ENCODE peak calls at places on chromosomes 2 and 18, in six cellular contexts. One of them, this sample, is unnamed.

GRCh38 chr2:45616663-45617411 is 5.8 kb upstream of the SRBD1 start:
- DNase-seq in GM12878: no peak
- DNase-seq in GM23338: no peak
- DNase-seq in K562: no peak
- DNase-seq in H1: no peak
- DNase-seq in HepG2: no peak
- DNase-seq in this sample: no peak

GRCh38 chr2:232526296-232527055 is 516 bp downstream of the CHRND start:
- DNase-seq in GM12878: no peak
- DNase-seq in GM23338: no peak
- DNase-seq in H1: no peak
- DNase-seq in HepG2: no peak
- DNase-seq in K562: no peak
- DNase-seq in this sample: no peak

GRCh38 chr2:237980087-237980486 is 13.3 kb downstream of the UBE2F start:
- DNase-seq in K562: no peak
- DNase-seq in H1: no peak
- DNase-seq in GM23338: no peak
- DNase-seq in GM12878: no peak
- DNase-seq in HepG2: no peak
- DNase-seq in this sample: no peak

GRCh38 chr2:200005675-200006074 is 50.3 kb downstream of the MAIP1 start:
- DNase-seq in H1: no peak
- DNase-seq in GM12878: no peak
- DNase-seq in GM23338: no peak
- DNase-seq in HepG2: no peak
- DNase-seq in K562: no peak
- DNase-seq in this sample: no peak

GRCh38 chr2:84486436-84487115 is 27.5 kb upstream of the SUCLG1 start:
- DNase-seq in HepG2: peak; percentile 81
- DNase-seq in GM23338: no peak
- DNase-seq in K562: no peak
- DNase-seq in H1: no peak
- DNase-seq in GM12878: no peak
- DNase-seq in this sample: no peak

GRCh38 chr2:235378261-235378660 is 115.6 kb upstream of the AGAP1 start:
- DNase-seq in H1: no peak
- DNase-seq in GM12878: no peak
- DNase-seq in K562: no peak
- DNase-seq in HepG2: no peak
- DNase-seq in GM23338: no peak
- DNase-seq in this sample: no peak

GRCh38 chr2:241009601-241010530 is 11.4 kb downstream of the SNED1 start:
- DNase-seq in HepG2: no peak
- DNase-seq in H1: peak; percentile 76
- DNase-seq in GM12878: no peak
- DNase-seq in GM23338: peak; percentile 74
- DNase-seq in K562: no peak
- DNase-seq in this sample: peak; percentile 67

GRCh38 chr2:241632478-241633325 is 4.3 kb downstream of the THAP4 start:
- DNase-seq in GM12878: no peak
- DNase-seq in H1: no peak
- DNase-seq in HepG2: no peak
- DNase-seq in GM23338: no peak
- DNase-seq in K562: no peak
- DNase-seq in this sample: no peak

GRCh38 chr2:138503087-138503442 is 1.5 kb downstream of the SPOPL start:
- DNase-seq in K562: no peak
- DNase-seq in H1: no peak
- DNase-seq in GM23338: no peak
- DNase-seq in HepG2: no peak
- DNase-seq in GM12878: no peak
- DNase-seq in this sample: no peak

GRCh38 chr2:182522930-182523541 is 96.2 kb upstream of the PDE1A start:
- DNase-seq in HepG2: no peak
- DNase-seq in K562: no peak
- DNase-seq in H1: no peak
- DNase-seq in GM23338: no peak
- DNase-seq in GM12878: no peak
- DNase-seq in this sample: no peak

GRCh38 chr2:58350484-58350883 is 109.4 kb upstream of the FANCL start:
- DNase-seq in GM12878: peak; percentile 21
- DNase-seq in GM23338: no peak
- DNase-seq in K562: no peak
- DNase-seq in H1: no peak
- DNase-seq in HepG2: no peak
- DNase-seq in this sample: no peak

GRCh38 chr2:18325118-18325517 is 235.3 kb downstream of the RDH14 start:
- DNase-seq in H1: no peak
- DNase-seq in HepG2: no peak
- DNase-seq in GM23338: no peak
- DNase-seq in GM12878: no peak
- DNase-seq in K562: no peak
- DNase-seq in this sample: no peak

GRCh38 chr18:9068346-9068745 is 34.2 kb upstream of the NDUFV2 start:
- DNase-seq in GM12878: no peak
- DNase-seq in H1: no peak
- DNase-seq in K562: no peak
- DNase-seq in GM23338: no peak
- DNase-seq in HepG2: no peak
- DNase-seq in this sample: no peak

GRCh38 chr2:39632871-39633270 is 32.8 kb upstream of the TMEM178A start:
- DNase-seq in H1: no peak
- DNase-seq in GM12878: no peak
- DNase-seq in GM23338: no peak
- DNase-seq in HepG2: no peak
- DNase-seq in K562: no peak
- DNase-seq in this sample: no peak

GRCh38 chr2:68411397-68412126 is 46.5 kb downstream of the PLEK start:
- DNase-seq in GM12878: peak; percentile 84
- DNase-seq in H1: no peak
- DNase-seq in HepG2: no peak
- DNase-seq in GM23338: no peak
- DNase-seq in K562: no peak
- DNase-seq in this sample: no peak

GRCh38 chr18:46469186-46469915 is 187.7 kb downstream of the LOXHD1 start:
- DNase-seq in HepG2: no peak
- DNase-seq in GM12878: no peak
- DNase-seq in GM23338: no peak
- DNase-seq in H1: no peak
- DNase-seq in K562: no peak
- DNase-seq in this sample: no peak

GRCh38 chr18:37397814-37398213 is 167.8 kb downstream of the CELF4 start:
- DNase-seq in K562: no peak
- DNase-seq in H1: no peak
- DNase-seq in GM23338: no peak
- DNase-seq in GM12878: no peak
- DNase-seq in HepG2: no peak
- DNase-seq in this sample: no peak

GRCh38 chr2:205296959-205297358 is 385.3 kb upstream of the NRP2 start:
- DNase-seq in H1: no peak
- DNase-seq in GM12878: no peak
- DNase-seq in K562: no peak
- DNase-seq in GM23338: no peak
- DNase-seq in HepG2: no peak
- DNase-seq in this sample: no peak

GRCh38 chr2:42371621-42372473 is 10.8 kb upstream of the COX7A2L start:
- DNase-seq in K562: no peak
- DNase-seq in GM23338: no peak
- DNase-seq in H1: no peak
- DNase-seq in GM12878: no peak
- DNase-seq in HepG2: no peak
- DNase-seq in this sample: no peak

DNA sequence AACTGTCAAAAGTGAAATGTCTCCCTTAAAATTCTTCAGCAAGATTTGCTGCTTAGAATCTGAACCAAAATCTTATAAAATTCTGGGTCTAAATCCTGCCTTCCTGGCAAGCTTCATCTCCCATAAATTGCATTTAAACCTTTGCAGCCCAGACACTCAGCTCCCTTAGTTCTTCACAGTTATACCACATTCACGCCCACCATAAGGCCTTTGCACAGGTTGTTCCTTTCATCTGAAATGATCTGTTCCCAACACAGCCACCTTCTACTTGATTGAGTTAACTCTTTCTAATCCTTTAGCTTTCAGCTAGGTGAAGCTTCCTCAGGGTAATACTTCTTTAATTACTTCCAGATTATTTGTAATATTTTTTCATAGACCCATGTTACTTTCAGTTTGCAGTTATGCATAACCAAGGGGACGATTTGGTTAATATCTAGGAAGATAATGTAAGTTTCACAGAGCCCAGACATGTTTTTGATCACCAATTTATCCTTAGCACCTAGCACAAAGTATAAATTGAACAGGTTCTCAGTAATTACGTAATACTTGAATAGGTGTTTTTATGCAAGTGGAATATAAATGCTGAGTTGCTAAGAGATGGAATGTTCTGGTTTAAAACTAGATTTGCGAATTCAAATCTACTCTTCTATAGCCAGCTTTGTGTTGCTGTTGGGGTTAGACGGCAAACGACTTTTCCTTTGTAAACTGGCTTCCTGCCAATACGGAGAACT is 779.7 kb upstream of the PKDCC start:
- DNase-seq in K562: no peak
- DNase-seq in HepG2: no peak
- DNase-seq in GM23338: no peak
- DNase-seq in H1: no peak
- DNase-seq in GM12878: no peak
- DNase-seq in this sample: no peak
- TF ChIP-seq CREB1 in K562: no peak
- TF ChIP-seq CREB1 in HepG2: no peak
- TF ChIP-seq CREB1 in GM23338: no peak
- TF ChIP-seq CREB1 in H1: no peak
- TF ChIP-seq CREB1 in GM12878: no peak
- TF ChIP-seq CREB1 in this sample: no peak

GRCh38 chr2:96534131-96534530 is 2.4 kb upstream of the ARID5A start:
- DNase-seq in GM23338: no peak
- DNase-seq in K562: no peak
- DNase-seq in HepG2: no peak
- DNase-seq in GM12878: no peak
- DNase-seq in H1: no peak
- DNase-seq in this sample: no peak
- TF ChIP-seq CREB1 in GM23338: no peak
- TF ChIP-seq CREB1 in K562: no peak
- TF ChIP-seq CREB1 in HepG2: no peak
- TF ChIP-seq CREB1 in GM12878: no peak
- TF ChIP-seq CREB1 in H1: no peak
- TF ChIP-seq CREB1 in this sample: no peak

GRCh38 chr2:27715318-27716165 is 51.9 kb downstream of the SLC4A1AP start:
- DNase-seq in GM12878: no peak
- DNase-seq in GM23338: peak; percentile 76
- DNase-seq in H1: peak; percentile 66
- DNase-seq in K562: peak; percentile 43
- DNase-seq in HepG2: no peak
- DNase-seq in this sample: peak; percentile 35
- TF ChIP-seq CREB1 in GM12878: no peak
- TF ChIP-seq CREB1 in GM23338: peak; percentile 21
- TF ChIP-seq CREB1 in H1: peak; percentile 6
- TF ChIP-seq CREB1 in K562: no peak
- TF ChIP-seq CREB1 in HepG2: no peak
- TF ChIP-seq CREB1 in this sample: no peak

DNA sequence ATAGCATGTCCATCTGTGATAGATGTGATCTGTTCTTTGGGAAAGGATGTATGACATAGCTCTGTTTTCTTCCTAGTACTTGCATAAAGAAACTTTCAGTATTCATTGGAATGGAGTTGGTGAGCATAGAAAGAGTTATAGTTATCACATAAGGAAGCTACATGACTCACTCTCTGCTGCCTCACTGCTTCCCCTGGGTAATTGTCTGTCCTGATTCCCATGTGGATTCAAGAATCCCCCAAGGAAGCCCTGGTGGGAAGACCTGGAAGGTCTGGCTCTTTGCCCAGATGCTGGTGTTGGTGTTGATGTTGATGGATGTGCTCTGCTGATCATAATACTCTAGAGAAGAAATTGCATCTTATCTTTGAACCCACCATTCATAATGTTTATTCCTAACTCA is 60.6 kb downstream of the PTPN4 start:
- DNase-seq in GM23338: no peak
- DNase-seq in GM12878: no peak
- DNase-seq in HepG2: no peak
- DNase-seq in H1: no peak
- DNase-seq in K562: no peak
- DNase-seq in this sample: no peak
- TF ChIP-seq CREB1 in GM23338: no peak
- TF ChIP-seq CREB1 in GM12878: no peak
- TF ChIP-seq CREB1 in HepG2: no peak
- TF ChIP-seq CREB1 in H1: no peak
- TF ChIP-seq CREB1 in K562: no peak
- TF ChIP-seq CREB1 in this sample: no peak

DNA sequence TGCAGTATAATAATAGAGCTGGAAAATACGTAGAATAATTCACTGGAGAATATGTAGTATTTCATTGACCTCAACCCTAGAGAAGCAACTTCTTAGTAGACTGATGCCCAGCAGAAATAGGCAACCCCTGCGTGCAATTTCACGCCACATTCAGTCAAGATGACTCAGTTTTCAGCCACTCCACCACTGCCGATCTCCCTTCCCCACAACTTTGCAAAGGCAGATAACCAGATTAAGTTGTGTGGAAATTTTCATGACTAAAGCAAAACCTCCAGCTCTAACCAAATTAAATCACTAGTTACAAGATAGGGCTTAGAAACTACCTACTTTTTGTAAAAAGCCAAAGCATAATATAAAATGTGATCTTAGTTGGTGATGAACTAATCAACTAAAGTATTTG is 63.3 kb upstream of the STK17B start:
- DNase-seq in HepG2: no peak
- DNase-seq in H1: no peak
- DNase-seq in K562: peak; percentile 11
- DNase-seq in GM23338: no peak
- DNase-seq in GM12878: peak; percentile 47
- DNase-seq in this sample: no peak
- TF ChIP-seq CREB1 in HepG2: no peak
- TF ChIP-seq CREB1 in H1: no peak
- TF ChIP-seq CREB1 in K562: no peak
- TF ChIP-seq CREB1 in GM23338: no peak
- TF ChIP-seq CREB1 in GM12878: no peak
- TF ChIP-seq CREB1 in this sample: no peak

GRCh38 chr18:24811963-24812681 is 351.7 kb downstream of the HRH4 start:
- DNase-seq in GM23338: no peak
- DNase-seq in K562: no peak
- DNase-seq in HepG2: no peak
- DNase-seq in GM12878: no peak
- DNase-seq in H1: no peak
- DNase-seq in this sample: no peak
- TF ChIP-seq CREB1 in GM23338: no peak
- TF ChIP-seq CREB1 in K562: no peak
- TF ChIP-seq CREB1 in HepG2: no peak
- TF ChIP-seq CREB1 in GM12878: no peak
- TF ChIP-seq CREB1 in H1: no peak
- TF ChIP-seq CREB1 in this sample: no peak

This sample was measured in WTC11.